ENCODE peak calls at places on chromosomes 13 and 19, in six cellular contexts. Y is spleen, D is tibial nerve, I is WERI-Rb-1, R is fibroblast of lung, F is gastrocnemius medialis. V is an unnamed sample. For H3K36me3, the result is how much of the 10 kb centered on the place peaks cover.

GRCh38 chr19:12205296-12205695 is 42.4 kb downstream of the ZNF136 start:
- DNase-seq in Y (no peak), D (no peak), I (no peak), R (no peak), F (no peak), V (no peak)

GRCh38 chr13:104650426-104650825 is 1584.2 kb upstream of the SLC10A2 start:
- DNase-seq in Y (no peak), D (no peak), I (no peak), R (no peak), F (no peak), V (no peak)

GRCh38 chr19:51259348-51260245 is 8.7 kb downstream of the SIGLECL1 start:
- DNase-seq in Y (no peak), D (no peak), I (peak), R (peak), F (no peak), V (peak)

GRCh38 chr13:63497601-63498000 is 2082.0 kb upstream of the PCDH20 start:
- DNase-seq in Y (no peak), D (no peak), I (no peak), R (peak), F (no peak), V (no peak)

GRCh38 chr19:56170261-56170660 is 5.5 kb upstream of the GALP start:
- DNase-seq in Y (no peak), D (no peak), I (no peak), R (no peak), F (no peak), V (peak)

GRCh38 chr19:52922841-52923781 is at the start of gene ZNF888:
- DNase-seq in Y (peak), D (peak), I (peak), R (peak), F (peak), V (peak)

GRCh38 chr13:99916366-99917103 is 55.0 kb downstream of the ZIC5 start:
- DNase-seq in Y (no peak), D (no peak), I (peak), R (peak), F (no peak), V (no peak)

GRCh38 chr19:47447470-47448359 is 24.0 kb downstream of the SLC8A2 start:
- DNase-seq in Y (no peak), D (no peak), I (peak), R (peak), F (peak), V (peak)

GRCh38 chr19:53809518-53810186 is 14.5 kb downstream of the NLRP12 start:
- DNase-seq in Y (no peak), D (no peak), I (peak), R (no peak), F (no peak), V (no peak)

GRCh38 chr13:91930687-91931086 is 532.3 kb downstream of the GPC5 start:
- DNase-seq in Y (no peak), D (no peak), I (no peak), R (no peak), F (no peak), V (no peak)

GRCh38 chr19:42286349-42287016 is 15.4 kb upstream of the PRR19 start:
- DNase-seq in Y (peak), D (no peak), I (no peak), R (peak), F (no peak), V (peak)

GRCh38 chr13:28530729-28531194 is 35.8 kb upstream of the FLT1 start:
- DNase-seq in Y (no peak), D (no peak), I (no peak), R (peak), F (no peak), V (no peak)

DNA sequence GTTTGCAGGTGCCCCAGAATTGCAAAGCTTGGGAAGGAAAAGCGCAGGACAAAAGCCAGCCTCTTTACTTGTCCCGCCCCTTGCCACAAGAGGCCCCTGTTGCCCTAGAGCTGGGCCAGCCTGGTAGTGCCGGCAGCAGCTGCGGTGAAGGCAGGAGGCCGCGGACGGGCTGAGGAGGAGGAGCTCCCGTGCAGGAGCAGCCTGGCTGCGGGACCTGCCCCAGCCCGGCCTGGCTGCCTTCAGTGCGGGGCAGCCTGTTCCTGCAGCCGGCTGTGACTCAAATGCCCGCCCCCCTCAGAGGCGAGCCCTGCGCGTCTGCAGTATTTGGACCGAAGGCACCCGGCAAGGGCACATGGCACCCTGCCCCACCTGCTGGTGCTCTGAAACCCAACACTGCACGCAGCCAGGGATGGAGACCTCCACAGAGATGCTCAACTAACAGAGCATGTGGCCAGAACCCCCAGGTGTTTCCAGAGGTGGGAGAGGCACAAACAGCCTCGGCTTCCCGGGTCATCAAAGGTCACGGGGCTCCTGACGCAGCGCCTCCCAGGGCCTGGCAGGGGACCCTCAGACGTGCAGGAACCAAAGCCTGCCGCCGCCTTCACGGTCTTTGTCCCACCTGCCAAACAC is 29.7 kb downstream of the NAXD start:
- DNase-seq in Y (peak), D (no peak), I (no peak), R (peak), F (peak), V (peak)
- H3K27ac ChIP-seq in Y (no peak), D (no peak), I (no peak), R (no peak), F (no peak), V (no peak)

DNA sequence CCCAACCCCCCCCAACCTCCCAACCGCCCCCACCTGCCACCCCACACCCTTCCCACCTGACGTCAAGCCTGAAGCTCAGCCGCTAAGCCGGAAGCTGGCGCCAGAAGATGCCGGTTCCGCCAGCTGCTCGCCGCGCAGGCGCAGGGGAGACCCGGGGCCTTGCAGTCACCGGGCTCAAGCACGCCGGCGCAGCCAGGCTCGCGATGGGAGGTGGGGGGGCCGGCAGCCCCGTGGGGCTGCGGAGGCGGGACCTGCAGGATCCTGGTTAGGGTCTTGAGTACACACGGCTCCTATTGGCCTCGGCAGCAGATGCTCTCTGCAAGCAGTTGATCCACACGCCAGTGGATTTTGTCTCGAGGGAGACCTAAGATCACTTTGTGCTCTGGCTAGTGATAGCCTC is at the start of gene LIG4:
- DNase-seq in Y (peak), D (peak), I (peak), R (peak), F (peak), V (peak)
- TF ChIP-seq CTCF in Y (no peak), D (no peak), I (no peak), R (no peak), F (no peak), V (no peak)

DNA sequence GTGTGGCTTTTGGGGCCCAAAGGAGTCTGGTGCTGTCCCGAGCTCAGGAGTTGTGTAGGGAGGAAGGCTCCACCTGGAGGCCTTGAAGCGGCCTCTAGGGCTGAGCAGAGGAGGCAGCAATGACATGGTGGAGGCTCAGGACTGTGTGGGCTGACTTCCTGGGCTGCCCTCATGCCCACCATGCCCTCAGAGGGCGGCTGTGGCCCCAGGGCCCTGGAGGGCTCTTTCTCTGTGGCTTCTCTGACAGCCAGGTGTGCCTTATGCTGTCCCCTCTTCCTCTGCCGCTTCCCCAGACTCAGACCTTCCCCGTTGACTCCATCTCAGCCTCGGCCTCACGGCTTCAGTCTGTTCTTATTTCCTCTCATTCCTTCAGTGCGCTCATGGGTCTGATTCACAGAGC is 35.5 kb upstream of the ANKRD10 start:
- DNase-seq in Y (no peak), D (no peak), I (no peak), R (no peak), F (no peak), V (no peak)
- H3K36me3 ChIP-seq in Y (under half), D (under half), I (under half), R (under half), F (under half), V (under half)

GRCh38 chr13:44969858-44970484 is 19.3 kb downstream of the NUFIP1 start:
- DNase-seq in Y (no peak), D (no peak), I (no peak), R (peak), F (no peak), V (no peak)
- H3K27ac ChIP-seq in Y (no peak), D (no peak), I (no peak), R (no peak), F (peak), V (no peak)

GRCh38 chr19:48636859-48637448 is at the start of gene DBP:
- DNase-seq in Y (peak), D (no peak), I (no peak), R (no peak), F (peak), V (no peak)

GRCh38 chr19:48637449-48637947 is 319 bp upstream of the DBP start:
- DNase-seq in Y (peak), D (peak), I (peak), R (peak), F (peak), V (peak)

GRCh38 chr19:48638831-48639381 is 1.7 kb upstream of the DBP start:
- DNase-seq in Y (peak), D (no peak), I (no peak), R (no peak), F (peak), V (peak)

GRCh38 chr19:48639483-48640375 is 2.5 kb upstream of the DBP start:
- DNase-seq in Y (peak), D (no peak), I (no peak), R (no peak), F (no peak), V (peak)

GRCh38 chr19:48637948-48638830 is 1.0 kb upstream of the DBP start:
- DNase-seq in Y (peak), D (no peak), I (peak), R (peak), F (peak), V (peak)
- TF ChIP-seq CTCF in Y (no peak), D (no peak), I (no peak), R (peak), F (no peak), V (no peak)

GRCh38 chr19:45710731-45711130 is 18.3 kb downstream of the QPCTL start:
- DNase-seq in Y (no peak), D (no peak), I (no peak), R (no peak), F (no peak), V (no peak)

GRCh38 chr19:45705710-45706415 is 13.4 kb downstream of the QPCTL start:
- DNase-seq in Y (no peak), D (no peak), I (no peak), R (no peak), F (no peak), V (no peak)

DNA sequence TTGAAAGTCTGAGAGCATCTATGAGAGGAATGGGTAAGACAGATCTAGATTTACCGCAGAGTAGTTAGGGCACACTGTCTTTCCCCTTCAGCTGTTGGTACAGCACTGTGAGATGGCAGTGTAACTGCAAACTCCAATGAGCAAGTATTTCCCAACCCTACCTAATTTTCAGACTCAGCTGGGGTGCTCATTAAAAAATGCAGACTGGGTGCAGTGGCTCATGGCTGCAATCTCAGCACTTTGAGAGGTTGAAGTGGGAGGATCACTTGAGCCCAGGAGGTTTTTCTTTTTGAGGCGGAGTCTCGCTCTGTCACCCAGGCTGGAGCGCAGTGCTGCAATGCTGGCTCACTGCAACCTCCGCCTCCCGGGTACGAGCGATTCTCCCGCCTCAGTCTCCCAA is 12.6 kb downstream of the QPCTL start:
- DNase-seq in Y (no peak), D (no peak), I (no peak), R (no peak), F (no peak), V (no peak)
- H3K36me3 ChIP-seq in Y (under half), D (under half), I (under half), R (under half), F (under half), V (under half)

GRCh38 chr19:40630571-40631160 is 29.5 kb downstream of the LTBP4 start:
- DNase-seq in Y (no peak), D (no peak), I (no peak), R (no peak), F (no peak), V (no peak)

GRCh38 chr19:40627486-40628279 is 26.5 kb downstream of the LTBP4 start:
- DNase-seq in Y (no peak), D (no peak), I (no peak), R (no peak), F (no peak), V (no peak)

GRCh38 chr19:40626918-40627317 is 25.7 kb downstream of the LTBP4 start:
- DNase-seq in Y (no peak), D (no peak), I (no peak), R (no peak), F (no peak), V (no peak)

GRCh38 chr19:40632311-40633036 is 31.3 kb downstream of the LTBP4 start:
- DNase-seq in Y (no peak), D (no peak), I (no peak), R (no peak), F (no peak), V (no peak)

GRCh38 chr19:40629346-40629745 is 28.2 kb downstream of the LTBP4 start:
- DNase-seq in Y (no peak), D (no peak), I (no peak), R (no peak), F (no peak), V (no peak)
- H3K27ac ChIP-seq in Y (no peak), D (no peak), I (no peak), R (no peak), F (no peak), V (no peak)